ENCODE peak calls at places on chromosome 18, in four cellular contexts. J, Q, F and K are unnamed samples.

GRCh38 chr18:49744395-49744987 is 68.8 kb downstream of the ACAA2 start:
- DNase-seq in J (no peak), Q (no peak), F (no peak), K (no peak)

GRCh38 chr18:58269931-58270330 is 225.9 kb downstream of the NEDD4L start:
- DNase-seq in J (peak; percentile 61), Q (no peak), F (peak; percentile 67), K (no peak)

GRCh38 chr18:75538727-75539126 is 111.2 kb upstream of the SMIM21 start:
- DNase-seq in J (no peak), Q (no peak), F (no peak), K (peak; percentile 71)

GRCh38 chr18:9838144-9838877 is 47.5 kb upstream of the TXNDC2 start:
- DNase-seq in J (no peak), Q (no peak), F (no peak), K (no peak)

GRCh38 chr18:29651121-29651675 is 1391.3 kb downstream of the DSC3 start:
- DNase-seq in J (no peak), Q (no peak), F (no peak), K (no peak)

GRCh38 chr18:37582306-37582705 is 16.7 kb upstream of the CELF4 start:
- DNase-seq in J (no peak), Q (no peak), F (no peak), K (no peak)

GRCh38 chr18:57950542-57950941 is 93.5 kb upstream of the NEDD4L start:
- DNase-seq in J (no peak), Q (no peak), F (no peak), K (no peak)

GRCh38 chr18:59275406-59275949 is 2.2 kb upstream of the RAX start:
- DNase-seq in J (no peak), Q (no peak), F (no peak), K (no peak)

GRCh38 chr18:3411854-3412268 is 38.1 kb upstream of the TGIF1 start:
- DNase-seq in J (peak; percentile 66), Q (peak; percentile 49), F (no peak), K (peak; percentile 38)

GRCh38 chr18:48872234-48873145 is 78.3 kb downstream of the SMAD7 start:
- DNase-seq in J (no peak), Q (no peak), F (no peak), K (peak; percentile 68)

GRCh38 chr18:79019876-79020275 is 40.3 kb downstream of the SALL3 start:
- DNase-seq in J (no peak), Q (no peak), F (no peak), K (no peak)

GRCh38 chr18:74732380-74732779 is 134.7 kb downstream of the ZNF407 start:
- DNase-seq in J (no peak), Q (no peak), F (no peak), K (no peak)

GRCh38 chr18:476368-476767 is 24.1 kb downstream of the COLEC12 start:
- DNase-seq in J (no peak), Q (no peak), F (no peak), K (no peak)